ENCODE peak calls at places on chromosomes 13 and 19, in seven cellular contexts. H, X, Y, I, U, O and E are unnamed samples.
A peak's percentile ranks its signal among the peaks of the same experiment; 100 is the strongest.

GRCh38 chr13:66159526-66159925 is 1070.6 kb downstream of the PCDH9 start:
- DNase-seq in H (no peak), X (no peak), Y (no peak), I (no peak), U (no peak), O (no peak), E (no peak)

GRCh38 chr19:13100031-13100588 is 2.5 kb downstream of the LYL1 start:
- DNase-seq in H (peak; percentile 46), X (no peak), Y (no peak), I (no peak), U (peak; percentile 63), O (no peak), E (peak; percentile 84)

GRCh38 chr13:94247890-94248289 is 231.6 kb downstream of the DCT start:
- DNase-seq in H (no peak), X (no peak), Y (no peak), I (no peak), U (no peak), O (no peak), E (no peak)

GRCh38 chr13:111152836-111153235 is 37.7 kb downstream of the ARHGEF7 start:
- DNase-seq in H (no peak), X (no peak), Y (no peak), I (no peak), U (no peak), O (no peak), E (no peak)

GRCh38 chr19:5352229-5352763 is 11.7 kb upstream of the PTPRS start:
- DNase-seq in H (no peak), X (no peak), Y (no peak), I (no peak), U (no peak), O (peak; percentile 15), E (no peak)

GRCh38 chr13:43783820-43784219 is 3.0 kb downstream of the ENOX1 start:
- DNase-seq in H (no peak), X (peak; percentile 51), Y (no peak), I (no peak), U (no peak), O (peak; percentile 8), E (no peak)

GRCh38 chr19:10593148-10593547 is 6.0 kb upstream of the AP1M2 start:
- DNase-seq in H (no peak), X (no peak), Y (no peak), I (no peak), U (no peak), O (no peak), E (no peak)

GRCh38 chr13:79155883-79156282 is 250.2 kb downstream of the RBM26 start:
- DNase-seq in H (no peak), X (no peak), Y (no peak), I (no peak), U (no peak), O (no peak), E (no peak)

GRCh38 chr19:46416077-46416709 is 2.8 kb upstream of the CCDC8 start:
- DNase-seq in H (no peak), X (peak; percentile 88), Y (no peak), I (no peak), U (no peak), O (peak; percentile 75), E (peak; percentile 57)

GRCh38 chr19:10430505-10431253 is 10.3 kb downstream of the PDE4A start:
- DNase-seq in H (no peak), X (no peak), Y (no peak), I (no peak), U (no peak), O (peak; percentile 37), E (peak; percentile 81)

GRCh38 chr13:26485786-26486185 is 71.7 kb upstream of the WASF3 start:
- DNase-seq in H (no peak), X (no peak), Y (no peak), I (no peak), U (no peak), O (no peak), E (no peak)

GRCh38 chr13:74290324-74290773 is 156.1 kb upstream of the KLF12 start:
- DNase-seq in H (no peak), X (no peak), Y (no peak), I (peak; percentile 82), U (no peak), O (peak; percentile 79), E (peak; percentile 8)

GRCh38 chr13:35954207-35954560 is 177.0 kb downstream of the DCLK1 start:
- DNase-seq in H (no peak), X (no peak), Y (no peak), I (no peak), U (no peak), O (no peak), E (no peak)

GRCh38 chr13:114303700-114304327 is 10.5 kb upstream of the CHAMP1 start:
- DNase-seq in H (no peak), X (no peak), Y (no peak), I (no peak), U (no peak), O (no peak), E (no peak)